ENCODE peak calls at places on chromosomes 12 and 14, in seven cellular contexts. W is adrenal gland, X is upper lobe of right lung, M is mucosa of descending colon, P is colonic mucosa, T is cardiac fibroblast, Q is AG10803. Y is an unnamed sample.

GRCh38 chr14:39739796-39740195 is 307.6 kb upstream of the FBXO33 start:
- DNase-seq in W (no peak), X (peak; percentile 79), M (no peak), P (no peak), T (no peak), Q (no peak), Y (no peak)

GRCh38 chr14:96602186-96602585 is 100.0 kb downstream of the PAPOLA start:
- DNase-seq in W (no peak), X (no peak), M (no peak), P (no peak), T (no peak), Q (no peak), Y (no peak)

GRCh38 chr12:15558915-15559528 is 230.2 kb downstream of the EPS8 start:
- DNase-seq in W (no peak), X (no peak), M (no peak), P (no peak), T (peak; percentile 74), Q (peak; percentile 89), Y (peak; percentile 97)

GRCh38 chr12:60724984-60725383 is 1129.2 kb downstream of the SLC16A7 start:
- DNase-seq in W (no peak), X (no peak), M (no peak), P (no peak), T (no peak), Q (no peak), Y (no peak)

GRCh38 chr14:67695394-67695949 is at the start of gene RDH11:
- DNase-seq in W (peak; percentile 93), X (peak; percentile 90), M (peak; percentile 86), P (peak; percentile 91), T (peak; percentile 93), Q (peak; percentile 86), Y (peak; percentile 91)

GRCh38 chr14:104795781-104796681 is 483 bp upstream of the AKT1 start:
- DNase-seq in W (no peak), X (peak; percentile 83), M (peak; percentile 85), P (peak; percentile 69), T (peak; percentile 58), Q (peak; percentile 46), Y (no peak)

GRCh38 chr14:56342419-56342901 is 224.2 kb downstream of the PELI2 start:
- DNase-seq in W (no peak), X (no peak), M (no peak), P (no peak), T (peak; percentile 94), Q (peak; percentile 67), Y (peak; percentile 83)

GRCh38 chr12:53989227-53990113 is 4.5 kb downstream of the HOXC10 start:
- DNase-seq in W (no peak), X (no peak), M (no peak), P (no peak), T (peak; percentile 52), Q (peak; percentile 88), Y (peak; percentile 71)

GRCh38 chr14:93732524-93732923 is 55.8 kb downstream of the PRIMA1 start:
- DNase-seq in W (no peak), X (no peak), M (no peak), P (no peak), T (no peak), Q (no peak), Y (no peak)

GRCh38 chr14:26554069-26554772 is 43.6 kb downstream of the NOVA1 start:
- DNase-seq in W (no peak), X (no peak), M (no peak), P (no peak), T (no peak), Q (no peak), Y (peak; percentile 18)

GRCh38 chr12:6970096-6970527 is 352 bp downstream of the PHB2 start:
- DNase-seq in W (no peak), X (no peak), M (no peak), P (no peak), T (no peak), Q (no peak), Y (peak; percentile 10)

GRCh38 chr14:104633276-104633861 is 28.8 kb upstream of the TMEM179 start:
- DNase-seq in W (no peak), X (no peak), M (no peak), P (no peak), T (no peak), Q (no peak), Y (no peak)

GRCh38 chr12:14854586-14855163 is 11.3 kb upstream of the ART4 start:
- DNase-seq in W (no peak), X (no peak), M (no peak), P (no peak), T (peak; percentile 23), Q (peak; percentile 52), Y (peak; percentile 74)

GRCh38 chr12:63882844-63883243 is 38.3 kb downstream of the SRGAP1 start:
- DNase-seq in W (no peak), X (no peak), M (no peak), P (no peak), T (peak; percentile 16), Q (no peak), Y (peak; percentile 26)

GRCh38 chr12:57280234-57281062 is 29.5 kb upstream of the STAC3 start:
- DNase-seq in W (peak; percentile 78), X (no peak), M (peak; percentile 71), P (peak; percentile 79), T (peak; percentile 87), Q (peak; percentile 85), Y (peak; percentile 99)

GRCh38 chr12:46549527-46550265 is 177.1 kb upstream of the SLC38A2 start:
- DNase-seq in W (no peak), X (no peak), M (no peak), P (no peak), T (peak; percentile 86), Q (peak; percentile 85), Y (peak; percentile 92)

GRCh38 chr14:68927956-68928675 is 51.0 kb downstream of the ACTN1 start:
- DNase-seq in W (no peak), X (no peak), M (no peak), P (no peak), T (no peak), Q (no peak), Y (no peak)

GRCh38 chr14:71438684-71439083 is 493.5 kb upstream of the RGS6 start:
- DNase-seq in W (no peak), X (no peak), M (no peak), P (no peak), T (peak; percentile 61), Q (peak; percentile 58), Y (peak; percentile 67)

GRCh38 chr12:4080213-4080612 is 193.3 kb upstream of the CCND2 start:
- DNase-seq in W (no peak), X (no peak), M (no peak), P (no peak), T (no peak), Q (no peak), Y (no peak)

GRCh38 chr12:109517619-109518018 is 40.2 kb downstream of the UBE3B start:
- DNase-seq in W (no peak), X (no peak), M (no peak), P (no peak), T (no peak), Q (no peak), Y (no peak)

GRCh38 chr12:95859344-95859816 is 628 bp downstream of the SNRPF start:
- DNase-seq in W (no peak), X (no peak), M (no peak), P (no peak), T (peak; percentile 26), Q (peak; percentile 17), Y (peak; percentile 43)

GRCh38 chr12:55258288-55258687 is 13.9 kb downstream of the OR6C74 start:
- DNase-seq in W (no peak), X (no peak), M (no peak), P (no peak), T (no peak), Q (no peak), Y (no peak)

GRCh38 chr12:2264622-2265306 is 212.0 kb downstream of the CACNA1C start:
- DNase-seq in W (peak; percentile 33), X (no peak), M (no peak), P (no peak), T (peak; percentile 92), Q (peak; percentile 99), Y (peak; percentile 99)

GRCh38 chr14:93160353-93160801 is 24.3 kb downstream of the MOAP1 start:
- DNase-seq in W (no peak), X (no peak), M (no peak), P (no peak), T (peak; percentile 30), Q (no peak), Y (peak; percentile 20)

DNA sequence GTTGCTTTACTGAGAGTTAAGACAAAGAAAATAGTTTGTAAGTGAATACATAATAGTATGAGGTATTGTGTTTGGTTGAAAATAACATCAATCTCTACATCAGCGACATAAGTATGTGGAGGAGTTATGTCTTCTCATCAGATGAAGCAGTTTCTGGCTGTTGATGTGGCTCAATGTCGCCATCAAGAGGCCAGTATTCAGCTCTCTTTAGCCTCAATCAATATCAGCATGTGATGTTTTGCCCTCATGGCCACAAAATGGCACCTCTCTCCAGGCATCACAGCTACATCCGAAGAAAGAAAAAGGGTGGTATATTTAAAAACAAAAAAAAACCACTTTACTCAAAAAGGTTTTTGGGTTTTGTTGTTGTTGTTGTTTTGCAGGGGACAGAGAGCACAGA is 302.3 kb upstream of the TMEM132C start:
- DNase-seq in W (no peak), X (no peak), M (no peak), P (peak; percentile 36), T (no peak), Q (peak; percentile 44), Y (no peak)
- TF ChIP-seq CTCF in W (peak; percentile 17), X (no peak), M (no peak), P (no peak), T (no peak), Q (peak; percentile 52), Y (no peak)

GRCh38 chr12:123761841-123762714 is at the start of gene DNAH10:
- DNase-seq in W (no peak), X (peak; percentile 73), M (peak; percentile 69), P (peak; percentile 54), T (peak; percentile 35), Q (no peak), Y (peak; percentile 6)
- H3K4me3 ChIP-seq in W (no peak within 1 kb of the TSS), X (peak within 1 kb of the TSS; percentile 50), M (peak within 1 kb of the TSS; percentile 15), P (peak within 1 kb of the TSS; percentile 58), T (peak within 1 kb of the TSS; percentile 47), Q (peak within 1 kb of the TSS; percentile 50), Y (peak within 1 kb of the TSS; percentile 42)

DNA sequence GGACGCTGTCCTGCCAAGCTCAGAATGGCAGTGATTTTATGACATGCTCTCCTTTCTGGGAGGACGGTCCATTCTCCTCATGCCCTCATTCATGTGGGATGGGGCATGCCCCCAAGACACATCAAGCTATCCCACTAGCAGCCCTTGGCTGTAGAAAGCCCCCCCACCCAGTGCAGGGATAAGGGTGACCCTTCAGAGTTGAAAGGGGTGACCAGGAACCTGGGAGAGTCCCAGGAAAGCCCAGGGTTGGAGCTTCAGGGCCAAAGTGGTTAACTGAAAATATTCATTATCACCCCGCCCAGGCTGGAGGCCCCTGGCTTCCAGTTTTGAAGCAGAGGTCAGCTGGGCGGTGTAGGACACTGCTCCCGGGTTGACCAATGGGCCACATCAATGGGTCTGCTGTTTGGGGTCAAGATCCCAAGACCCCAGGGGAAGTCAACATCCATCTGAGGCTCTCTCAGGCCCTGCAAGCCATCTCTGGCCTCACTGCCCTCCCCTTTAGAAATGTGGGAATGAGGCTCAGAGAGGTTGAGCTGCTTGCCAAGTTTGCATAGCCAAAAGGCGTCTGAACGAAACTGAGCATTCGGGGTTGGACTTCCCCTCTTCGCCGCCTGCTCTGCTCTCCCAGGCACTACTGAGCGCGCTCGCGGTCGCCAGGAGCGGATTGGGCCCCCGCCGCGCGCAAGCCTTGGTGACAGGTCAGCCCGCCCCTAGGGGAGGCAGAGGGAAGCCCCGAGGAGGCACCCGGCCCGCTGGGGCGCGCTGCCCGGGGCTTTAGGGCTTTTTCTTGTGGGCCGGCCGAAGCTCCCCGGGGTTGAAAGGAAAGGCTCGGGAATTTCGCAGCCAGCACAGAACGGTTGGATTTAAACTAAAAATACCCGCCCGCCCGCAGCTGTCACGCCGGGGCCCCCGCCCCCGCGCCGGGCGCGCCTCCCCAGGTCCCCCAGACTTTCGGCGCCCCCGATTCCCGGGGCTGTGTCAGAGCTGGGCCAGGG is 630 bp downstream of the SYNE3 start:
- DNase-seq in W (peak; percentile 80), X (peak; percentile 87), M (peak; percentile 84), P (peak; percentile 75), T (peak; percentile 66), Q (peak; percentile 46), Y (no peak)
- TF ChIP-seq CTCF in W (peak; percentile 28), X (peak; percentile 53), M (no peak), P (peak; percentile 35), T (peak; percentile 39), Q (peak; percentile 29), Y (no peak)

GRCh38 chr14:90574640-90575131 is 177.9 kb downstream of the CALM1 start:
- DNase-seq in W (no peak), X (peak; percentile 42), M (no peak), P (no peak), T (peak; percentile 25), Q (no peak), Y (no peak)
- H3K4me3 ChIP-seq in W (no peak overlapping the region), X (no peak overlapping the region), M (no peak overlapping the region), P (no peak overlapping the region), T (no peak overlapping the region), Q (no peak overlapping the region), Y (no peak overlapping the region)